ENCODE peak calls at places on chromosomes 11 and 22, in six cellular contexts. S, D, C, H, F and E are unnamed samples.
A peak's percentile ranks its signal among the peaks of the same experiment; 100 is the strongest.

GRCh38 chr11:108852701-108853100 is 187.8 kb downstream of the DDX10 start:
- DNase-seq in F (no peak), C (no peak), H (no peak), S (no peak), D (no peak), E (no peak)

GRCh38 chr11:1943576-1943975 is 3.6 kb upstream of the MRPL23 start:
- DNase-seq in F (peak; percentile 32), S (no peak), C (no peak), H (no peak), D (no peak), E (no peak)

GRCh38 chr11:3190600-3190999 is 25.5 kb upstream of the OSBPL5 start:
- DNase-seq in D (no peak), F (no peak), S (no peak), H (no peak), C (no peak), E (no peak)

GRCh38 chr22:45672564-45673481 is 1.2 kb downstream of the ATXN10 start:
- DNase-seq in F (no peak), D (no peak), H (no peak), C (no peak), S (no peak), E (no peak)

GRCh38 chr22:46122511-46122971 is 27.8 kb upstream of the PPARA start:
- DNase-seq in H (peak; percentile 8), S (peak; percentile 84), D (no peak), C (peak; percentile 58), F (peak; percentile 90), E (no peak)

GRCh38 chr11:111429066-111429506 is 50.0 kb upstream of the POU2AF1 start:
- DNase-seq in D (no peak), C (no peak), F (no peak), H (peak; percentile 39), S (peak; percentile 26), E (peak; percentile 48)

GRCh38 chr11:76120513-76121081 is 85.7 kb downstream of the WNT11 start:
- DNase-seq in S (peak; percentile 63), H (no peak), F (no peak), D (peak; percentile 15), C (no peak), E (no peak)

GRCh38 chr11:44577231-44577834 is 11.9 kb downstream of the CD82 start:
- DNase-seq in H (no peak), S (no peak), C (no peak), D (no peak), F (no peak), E (no peak)

GRCh38 chr11:66720223-66720898 is 8.7 kb downstream of the SPTBN2 start:
- DNase-seq in S (peak; percentile 79), C (peak; percentile 94), F (peak; percentile 94), D (peak; percentile 41), H (peak; percentile 83), E (no peak)

GRCh38 chr22:19962246-19962908 is 20.8 kb upstream of the TXNRD2 start:
- DNase-seq in D (peak; percentile 87), S (peak; percentile 95), C (peak; percentile 71), H (peak; percentile 79), F (peak; percentile 95), E (no peak)

GRCh38 chr11:567036-567628 is 6.4 kb downstream of the RASSF7 start:
- DNase-seq in C (no peak), H (no peak), D (no peak), F (peak; percentile 73), S (no peak), E (no peak)

GRCh38 chr11:571802-572185 is 4.5 kb upstream of the PHRF1 start:
- DNase-seq in F (peak; percentile 62), C (no peak), S (no peak), D (no peak), H (no peak), E (no peak)

GRCh38 chr11:568306-569259 is 7.7 kb upstream of the PHRF1 start:
- DNase-seq in S (peak; percentile 98), H (peak; percentile 76), C (peak; percentile 93), F (peak; percentile 98), D (peak; percentile 67), E (peak; percentile 26)

GRCh38 chr11:567629-568258 is 7.0 kb downstream of the RASSF7 start:
- DNase-seq in D (no peak), S (no peak), F (no peak), C (no peak), H (no peak), E (no peak)

DNA sequence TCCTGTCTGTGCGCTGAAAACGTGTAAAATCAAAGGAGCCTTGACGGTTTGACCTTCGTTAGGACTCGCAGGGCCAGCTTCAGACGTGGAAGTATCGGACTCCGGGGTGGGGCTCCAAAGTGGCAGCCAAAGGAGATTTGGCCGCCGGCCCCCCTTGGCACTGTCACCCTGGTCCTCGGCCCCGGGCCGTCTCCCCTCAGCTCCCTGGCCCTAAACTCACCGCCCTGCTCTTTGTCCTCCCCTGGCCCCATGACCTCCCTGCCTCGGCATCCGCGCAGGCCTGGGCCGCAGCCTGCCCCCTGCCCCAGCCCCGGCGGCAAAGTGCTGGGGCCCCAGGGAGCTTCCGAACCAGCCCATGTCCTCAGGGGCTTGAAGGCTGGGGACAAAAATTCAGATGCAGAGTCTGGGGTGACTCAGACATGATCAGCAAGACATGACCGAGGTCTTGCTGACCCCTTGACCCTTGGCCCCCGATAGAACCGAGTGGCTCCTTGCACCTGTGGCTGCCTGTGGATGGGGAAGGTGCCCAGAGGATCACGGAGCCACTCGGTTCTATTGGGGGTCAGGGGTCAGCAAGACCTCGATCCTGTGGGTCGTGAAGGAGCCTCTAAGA is 6.9 kb upstream of the PHRF1 start:
- DNase-seq in H (no peak), F (peak; percentile 79), C (no peak), D (no peak), S (peak; percentile 56), E (no peak)
- H3K27ac ChIP-seq in H (peak overlapping the region; percentile 96), F (no peak overlapping the region), C (peak overlapping the region; percentile 86), D (no peak overlapping the region), S (no peak overlapping the region), E (peak overlapping the region; percentile 60)

DNA sequence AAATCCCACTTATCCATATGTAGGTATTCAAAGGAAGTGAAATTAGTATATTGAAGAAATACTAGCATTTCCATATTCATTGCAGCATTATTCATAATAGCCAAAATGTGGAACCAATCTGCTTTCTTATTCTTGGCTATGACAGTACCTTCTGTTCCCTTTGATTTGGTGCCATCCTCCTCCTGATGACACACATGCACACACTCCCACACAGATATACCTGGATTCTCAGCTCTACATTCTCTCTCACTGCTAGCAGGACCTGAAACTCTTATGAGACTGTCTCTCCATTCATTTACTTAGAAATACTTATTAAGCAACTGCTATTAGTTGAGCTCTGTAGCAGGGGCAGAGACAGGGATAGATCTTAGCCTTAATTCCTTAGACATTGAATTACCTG is 582.6 kb upstream of the TENM4 start:
- DNase-seq in S (no peak), D (no peak), H (no peak), C (no peak), F (no peak), E (no peak)
- H3K27ac ChIP-seq in S (no peak overlapping the region), D (no peak overlapping the region), H (no peak overlapping the region), C (no peak overlapping the region), F (no peak overlapping the region), E (no peak overlapping the region)

GRCh38 chr11:95088946-95089619 is 563 bp upstream of the ENDOD1 start:
- DNase-seq in S (no peak), C (no peak), H (no peak), F (no peak), D (no peak), E (no peak)

GRCh38 chr11:95093548-95093947 is 3.9 kb downstream of the ENDOD1 start:
- DNase-seq in F (no peak), C (no peak), D (no peak), H (no peak), S (no peak), E (no peak)

GRCh38 chr11:95092549-95093324 is 3.1 kb downstream of the ENDOD1 start:
- DNase-seq in S (peak; percentile 29), F (no peak), H (no peak), D (no peak), C (peak; percentile 37), E (no peak)

GRCh38 chr11:95089620-95090542 is at the start of gene ENDOD1:
- DNase-seq in S (peak; percentile 94), D (no peak), C (peak; percentile 75), H (no peak), F (peak; percentile 96), E (no peak)

GRCh38 chr11:95091663-95092062 is 2.0 kb downstream of the ENDOD1 start:
- DNase-seq in S (no peak), H (no peak), C (no peak), D (no peak), F (no peak), E (no peak)
- H3K27ac ChIP-seq in S (no peak overlapping the region), H (peak overlapping the region; percentile 57), C (no peak overlapping the region), D (no peak overlapping the region), F (no peak overlapping the region), E (no peak overlapping the region)

GRCh38 chr11:64842366-64842759 is 2.1 kb downstream of the CDC42BPG start:
- DNase-seq in D (no peak), C (peak; percentile 44), H (no peak), F (no peak), S (peak; percentile 31), E (no peak)

GRCh38 chr11:64843971-64844329 is 503 bp downstream of the CDC42BPG start:
- DNase-seq in S (no peak), F (no peak), D (no peak), H (no peak), C (peak; percentile 25), E (no peak)

GRCh38 chr11:64839887-64840782 is 4.3 kb downstream of the CDC42BPG start:
- DNase-seq in C (no peak), D (no peak), S (no peak), H (no peak), F (peak; percentile 64), E (no peak)

GRCh38 chr11:64842851-64843841 is 1.3 kb downstream of the CDC42BPG start:
- DNase-seq in H (no peak), F (peak; percentile 93), D (no peak), S (peak; percentile 46), C (peak; percentile 94), E (no peak)

GRCh38 chr11:64841592-64842365 is 2.7 kb downstream of the CDC42BPG start:
- DNase-seq in H (no peak), F (no peak), C (peak; percentile 12), S (peak; percentile 55), D (no peak), E (no peak)
- H3K27ac ChIP-seq in H (peak overlapping the region; percentile 97), F (no peak overlapping the region), C (peak overlapping the region; percentile 99), S (no peak overlapping the region), D (peak overlapping the region; percentile 78), E (no peak overlapping the region)

DNA sequence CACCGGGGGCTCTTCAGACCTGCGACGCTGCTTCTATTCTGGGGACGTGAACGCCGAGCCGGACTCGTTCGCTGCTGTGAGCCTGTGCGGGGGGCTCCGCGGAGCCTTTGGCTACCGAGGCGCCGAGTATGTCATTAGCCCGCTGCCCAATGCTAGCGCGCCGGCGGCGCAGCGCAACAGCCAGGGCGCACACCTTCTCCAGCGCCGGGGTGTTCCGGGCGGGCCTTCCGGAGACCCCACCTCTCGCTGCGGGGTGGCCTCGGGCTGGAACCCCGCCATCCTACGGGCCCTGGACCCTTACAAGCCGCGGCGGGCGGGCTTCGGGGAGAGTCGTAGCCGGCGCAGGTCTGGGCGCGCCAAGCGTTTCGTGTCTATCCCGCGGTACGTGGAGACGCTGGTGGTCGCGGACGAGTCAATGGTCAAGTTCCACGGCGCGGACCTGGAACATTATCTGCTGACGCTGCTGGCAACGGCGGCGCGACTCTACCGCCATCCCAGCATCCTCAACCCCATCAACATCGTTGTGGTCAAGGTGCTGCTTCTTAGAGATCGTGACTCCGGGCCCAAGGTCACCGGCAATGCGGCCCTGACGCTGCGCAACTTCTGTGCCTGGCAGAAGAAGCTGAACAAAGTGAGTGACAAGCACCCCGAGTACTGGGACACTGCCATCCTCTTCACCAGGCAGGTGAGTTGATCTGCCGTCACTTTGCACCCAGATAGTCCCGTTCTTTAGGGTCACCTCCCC is 973 bp downstream of the ADAMTS15 start:
- DNase-seq in H (no peak), F (no peak), C (no peak), S (peak; percentile 62), D (no peak), E (no peak)
- H3K27ac ChIP-seq in H (no peak overlapping the region), F (peak overlapping the region; percentile 74), C (peak overlapping the region; percentile 82), S (no peak overlapping the region), D (no peak overlapping the region), E (no peak overlapping the region)